ENCODE peak calls at places on chromosomes 2 and 18, in six cellular contexts. One of them, this sample, is unnamed.

GRCh38 chr2:73886357-73886756 is 6.5 kb upstream of the ACTG2 start:
- DNase-seq in effector memory CD4-positive, alpha-beta T cell: no peak
- DNase-seq in naive thymus-derived CD4-positive, alpha-beta T cell: no peak
- DNase-seq in hepatocyte: no peak
- DNase-seq in transverse colon: no peak
- DNase-seq in H9: no peak
- DNase-seq in this sample: no peak

GRCh38 chr2:95074663-95075439 is 46.8 kb downstream of the MRPS5 start:
- DNase-seq in naive thymus-derived CD4-positive, alpha-beta T cell: peak; percentile 88
- DNase-seq in hepatocyte: peak; percentile 2
- DNase-seq in effector memory CD4-positive, alpha-beta T cell: no peak
- DNase-seq in H9: no peak
- DNase-seq in transverse colon: no peak
- DNase-seq in this sample: no peak

GRCh38 chr2:150101947-150102346 is 385.5 kb downstream of the RND3 start:
- DNase-seq in hepatocyte: no peak
- DNase-seq in H9: no peak
- DNase-seq in naive thymus-derived CD4-positive, alpha-beta T cell: no peak
- DNase-seq in transverse colon: no peak
- DNase-seq in effector memory CD4-positive, alpha-beta T cell: no peak
- DNase-seq in this sample: no peak

GRCh38 chr2:196853301-196854087 is 44.3 kb upstream of the C2orf66 start:
- DNase-seq in H9: no peak
- DNase-seq in hepatocyte: no peak
- DNase-seq in naive thymus-derived CD4-positive, alpha-beta T cell: no peak
- DNase-seq in effector memory CD4-positive, alpha-beta T cell: no peak
- DNase-seq in transverse colon: no peak
- DNase-seq in this sample: no peak

GRCh38 chr2:1224901-1225300 is 188.4 kb upstream of the TPO start:
- DNase-seq in H9: no peak
- DNase-seq in naive thymus-derived CD4-positive, alpha-beta T cell: no peak
- DNase-seq in transverse colon: no peak
- DNase-seq in effector memory CD4-positive, alpha-beta T cell: no peak
- DNase-seq in hepatocyte: no peak
- DNase-seq in this sample: no peak

GRCh38 chr2:85011747-85012146 is 40.8 kb downstream of the KCMF1 start:
- DNase-seq in hepatocyte: no peak
- DNase-seq in naive thymus-derived CD4-positive, alpha-beta T cell: no peak
- DNase-seq in H9: peak; percentile 56
- DNase-seq in effector memory CD4-positive, alpha-beta T cell: no peak
- DNase-seq in transverse colon: no peak
- DNase-seq in this sample: no peak

GRCh38 chr2:125167820-125168219 is 1142.7 kb downstream of the CNTNAP5 start:
- DNase-seq in H9: no peak
- DNase-seq in effector memory CD4-positive, alpha-beta T cell: no peak
- DNase-seq in naive thymus-derived CD4-positive, alpha-beta T cell: no peak
- DNase-seq in transverse colon: no peak
- DNase-seq in hepatocyte: no peak
- DNase-seq in this sample: no peak

GRCh38 chr2:191376981-191377629 is 131.9 kb downstream of the MYO1B start:
- DNase-seq in hepatocyte: peak; percentile 86
- DNase-seq in transverse colon: peak; percentile 73
- DNase-seq in effector memory CD4-positive, alpha-beta T cell: no peak
- DNase-seq in naive thymus-derived CD4-positive, alpha-beta T cell: no peak
- DNase-seq in H9: no peak
- DNase-seq in this sample: peak; percentile 84

GRCh38 chr18:76376668-76377358 is 118.2 kb downstream of the ZNF516 start:
- DNase-seq in H9: no peak
- DNase-seq in transverse colon: no peak
- DNase-seq in effector memory CD4-positive, alpha-beta T cell: no peak
- DNase-seq in naive thymus-derived CD4-positive, alpha-beta T cell: peak; percentile 48
- DNase-seq in hepatocyte: no peak
- DNase-seq in this sample: no peak

GRCh38 chr2:37599688-37600525 is 71.5 kb downstream of the CDC42EP3 start:
- DNase-seq in naive thymus-derived CD4-positive, alpha-beta T cell: peak; percentile 52
- DNase-seq in transverse colon: peak; percentile 34
- DNase-seq in effector memory CD4-positive, alpha-beta T cell: peak; percentile 78
- DNase-seq in hepatocyte: no peak
- DNase-seq in H9: no peak
- DNase-seq in this sample: no peak

DNA sequence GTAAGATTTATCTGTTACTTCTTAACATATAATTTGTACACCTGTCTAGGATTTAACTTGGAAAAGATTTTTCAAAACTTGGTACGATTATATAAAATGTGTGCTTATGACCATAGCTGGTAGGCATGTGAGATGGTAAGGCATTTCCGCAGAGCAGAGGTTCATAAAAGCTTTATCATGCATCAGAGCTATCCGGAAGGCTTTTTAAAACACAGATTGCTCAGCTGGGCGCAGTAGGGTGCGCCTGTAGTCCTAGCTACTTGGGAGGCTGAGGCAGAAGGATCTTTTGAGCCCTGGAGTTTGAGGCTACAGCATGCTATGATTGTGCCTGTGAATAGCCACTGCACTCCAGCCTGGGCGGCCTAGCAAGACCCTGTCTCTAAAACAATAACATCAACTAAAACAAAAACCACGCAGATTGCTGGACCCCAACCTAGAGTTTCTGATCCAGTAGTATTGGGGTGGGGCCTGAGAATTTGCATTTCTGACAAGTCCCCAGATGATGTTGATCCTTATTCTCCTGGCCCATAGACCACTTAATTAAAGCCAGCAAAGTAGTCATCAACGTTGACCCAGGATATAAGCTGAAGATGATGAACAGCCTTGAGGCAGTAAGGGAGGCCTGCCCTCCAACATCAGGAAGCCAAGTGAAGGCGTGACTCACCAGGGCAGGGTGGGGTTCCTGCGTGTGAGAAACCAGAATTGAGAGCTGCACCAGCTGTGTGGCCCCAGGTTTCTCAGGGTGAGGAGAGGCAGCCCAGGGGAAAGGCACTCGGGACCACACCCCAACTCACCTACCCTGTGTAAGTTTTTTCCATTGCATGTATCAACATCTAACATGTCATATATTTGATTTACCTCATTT is 21.6 kb upstream of the SLC20A1 start:
- DNase-seq in H9: no peak
- DNase-seq in effector memory CD4-positive, alpha-beta T cell: peak; percentile 58
- DNase-seq in transverse colon: peak; percentile 70
- DNase-seq in naive thymus-derived CD4-positive, alpha-beta T cell: no peak
- DNase-seq in hepatocyte: peak; percentile 63
- DNase-seq in this sample: peak; percentile 80
- H3K27ac ChIP-seq in H9: no peak overlapping the region
- H3K27ac ChIP-seq in effector memory CD4-positive, alpha-beta T cell: no peak overlapping the region
- H3K27ac ChIP-seq in transverse colon: no peak overlapping the region
- H3K27ac ChIP-seq in naive thymus-derived CD4-positive, alpha-beta T cell: no peak overlapping the region
- H3K27ac ChIP-seq in hepatocyte: peak overlapping the region; percentile 35
- H3K27ac ChIP-seq in this sample: no peak overlapping the region

GRCh38 chr2:200616656-200617055 is 30.8 kb downstream of the AOX1 start:
- DNase-seq in transverse colon: no peak
- DNase-seq in hepatocyte: no peak
- DNase-seq in H9: no peak
- DNase-seq in effector memory CD4-positive, alpha-beta T cell: no peak
- DNase-seq in naive thymus-derived CD4-positive, alpha-beta T cell: no peak
- DNase-seq in this sample: no peak
- H3K27ac ChIP-seq in transverse colon: no peak overlapping the region
- H3K27ac ChIP-seq in hepatocyte: peak overlapping the region; percentile 41
- H3K27ac ChIP-seq in H9: no peak overlapping the region
- H3K27ac ChIP-seq in effector memory CD4-positive, alpha-beta T cell: no peak overlapping the region
- H3K27ac ChIP-seq in naive thymus-derived CD4-positive, alpha-beta T cell: no peak overlapping the region
- H3K27ac ChIP-seq in this sample: no peak overlapping the region

GRCh38 chr2:58939388-58939787 is 698.3 kb upstream of the FANCL start:
- DNase-seq in hepatocyte: no peak
- DNase-seq in effector memory CD4-positive, alpha-beta T cell: no peak
- DNase-seq in naive thymus-derived CD4-positive, alpha-beta T cell: no peak
- DNase-seq in H9: no peak
- DNase-seq in transverse colon: no peak
- DNase-seq in this sample: no peak
- H3K27ac ChIP-seq in hepatocyte: no peak overlapping the region
- H3K27ac ChIP-seq in effector memory CD4-positive, alpha-beta T cell: no peak overlapping the region
- H3K27ac ChIP-seq in naive thymus-derived CD4-positive, alpha-beta T cell: no peak overlapping the region
- H3K27ac ChIP-seq in H9: no peak overlapping the region
- H3K27ac ChIP-seq in transverse colon: no peak overlapping the region
- H3K27ac ChIP-seq in this sample: no peak overlapping the region

GRCh38 chr2:108101481-108101880 is 115.2 kb downstream of the SLC5A7 start:
- DNase-seq in H9: no peak
- DNase-seq in effector memory CD4-positive, alpha-beta T cell: no peak
- DNase-seq in naive thymus-derived CD4-positive, alpha-beta T cell: no peak
- DNase-seq in hepatocyte: no peak
- DNase-seq in transverse colon: no peak
- DNase-seq in this sample: no peak

DNA sequence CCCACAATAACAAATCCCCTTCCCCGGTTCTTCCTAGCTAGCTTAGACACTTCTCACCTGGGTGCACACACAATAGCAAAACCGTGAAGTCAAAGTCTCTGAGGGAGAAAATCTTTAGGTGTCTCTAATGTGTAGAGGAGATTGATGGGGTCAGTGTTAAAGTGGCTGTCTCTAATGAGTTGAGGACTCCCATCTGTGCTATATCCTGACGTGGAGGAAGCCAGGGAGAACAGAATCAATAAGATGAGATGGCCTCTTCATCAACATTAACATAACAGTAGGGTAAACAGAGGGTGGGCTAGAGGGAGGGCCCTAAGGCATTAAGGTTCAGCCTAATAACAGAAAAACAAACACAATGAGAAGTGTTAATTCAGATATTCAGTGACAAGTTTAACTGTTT is 120.4 kb downstream of the SLC5A7 start:
- DNase-seq in transverse colon: no peak
- DNase-seq in H9: peak; percentile 38
- DNase-seq in naive thymus-derived CD4-positive, alpha-beta T cell: no peak
- DNase-seq in hepatocyte: no peak
- DNase-seq in effector memory CD4-positive, alpha-beta T cell: no peak
- DNase-seq in this sample: no peak
- H3K27ac ChIP-seq in transverse colon: no peak overlapping the region
- H3K27ac ChIP-seq in H9: no peak overlapping the region
- H3K27ac ChIP-seq in naive thymus-derived CD4-positive, alpha-beta T cell: no peak overlapping the region
- H3K27ac ChIP-seq in hepatocyte: no peak overlapping the region
- H3K27ac ChIP-seq in effector memory CD4-positive, alpha-beta T cell: no peak overlapping the region
- H3K27ac ChIP-seq in this sample: no peak overlapping the region